ENCODE peak calls at places on chromosomes 11 and 22, in six cellular contexts. P is neural progenitor cell, I is GM23248, C is MM.1S, G is cardiac muscle cell, V is AG04450. Z is an unnamed sample. For H3K9me3, the result is how much of the 10 kb centered on the place peaks cover.

GRCh38 chr11:33835143-33835878 is 56.6 kb downstream of the LMO2 start:
- DNase-seq in P (no peak), I (peak), C (peak), G (peak), V (peak), Z (no peak)

GRCh38 chr11:17703951-17704350 is 15.4 kb upstream of the MYOD1 start:
- DNase-seq in P (no peak), I (peak), C (no peak), G (peak), V (no peak), Z (no peak)

GRCh38 chr11:65539401-65540289 is 14.8 kb downstream of the SCYL1 start:
- DNase-seq in P (peak), I (no peak), C (peak), G (no peak), V (no peak), Z (no peak)

GRCh38 chr22:50657925-50658324 is 14.7 kb upstream of the SHANK3 start:
- DNase-seq in P (no peak), I (no peak), C (no peak), G (no peak), V (no peak), Z (no peak)

GRCh38 chr22:20243545-20244249 is 24.4 kb downstream of the RTN4R start:
- DNase-seq in P (no peak), I (peak), C (no peak), G (peak), V (peak), Z (no peak)

GRCh38 chr11:74650498-74650897 is 58.1 kb downstream of the POLD3 start:
- DNase-seq in P (no peak), I (peak), C (no peak), G (peak), V (peak), Z (no peak)

GRCh38 chr11:78806214-78807004 is 231.7 kb upstream of the NARS2 start:
- DNase-seq in P (no peak), I (no peak), C (no peak), G (no peak), V (no peak), Z (no peak)

GRCh38 chr11:43578346-43579170 is 102.0 kb upstream of the HSD17B12 start:
- DNase-seq in P (no peak), I (peak), C (no peak), G (peak), V (no peak), Z (no peak)

GRCh38 chr11:27485930-27486773 is 13.6 kb upstream of the LGR4 start:
- DNase-seq in P (peak), I (peak), C (peak), G (peak), V (no peak), Z (no peak)

GRCh38 chr11:64935634-64936081 is at the start of gene GPHA2:
- DNase-seq in P (peak), I (peak), C (no peak), G (peak), V (no peak), Z (no peak)

GRCh38 chr11:44785856-44786606 is 59.3 kb downstream of the TSPAN18 start:
- DNase-seq in P (peak), I (no peak), C (no peak), G (no peak), V (no peak), Z (no peak)

GRCh38 chr11:69640260-69640994 is 529 bp upstream of the CCND1 start:
- DNase-seq in P (peak), I (peak), C (peak), G (peak), V (no peak), Z (no peak)

GRCh38 chr11:117823294-117823940 is 1.1 kb downstream of the FXYD2 start:
- DNase-seq in P (peak), I (no peak), C (no peak), G (peak), V (no peak), Z (no peak)

GRCh38 chr22:40417041-40417440 is 46.6 kb downstream of the SGSM3 start:
- DNase-seq in P (no peak), I (no peak), C (no peak), G (no peak), V (no peak), Z (no peak)

GRCh38 chr11:3218483-3219280 is at the start of gene MRGPRG:
- DNase-seq in P (no peak), I (no peak), C (no peak), G (no peak), V (no peak), Z (no peak)

GRCh38 chr11:9142732-9143131 is 51.3 kb upstream of the SCUBE2 start:
- DNase-seq in P (no peak), I (no peak), C (no peak), G (no peak), V (no peak), Z (no peak)

GRCh38 chr22:20228939-20229272 is 39.2 kb downstream of the RTN4R start:
- DNase-seq in P (no peak), I (no peak), C (no peak), G (no peak), V (no peak), Z (no peak)

GRCh38 chr11:827146-827860 is 416 bp upstream of the CRACR2B start:
- DNase-seq in P (peak), I (no peak), C (peak), G (no peak), V (no peak), Z (no peak)

GRCh38 chr11:110031171-110031570 is 62.0 kb upstream of the ZC3H12C start:
- DNase-seq in P (no peak), I (no peak), C (no peak), G (no peak), V (no peak), Z (no peak)

GRCh38 chr11:78415338-78415737 is 2.3 kb downstream of the GAB2 start:
- DNase-seq in P (no peak), I (no peak), C (no peak), G (no peak), V (no peak), Z (no peak)

GRCh38 chr11:6926208-6927029 is at the start of gene ZNF215:
- DNase-seq in P (peak), I (peak), C (peak), G (peak), V (peak), Z (no peak)

GRCh38 chr11:2109541-2110019 is 29.6 kb downstream of the IGF2 start:
- DNase-seq in P (no peak), I (no peak), C (no peak), G (peak), V (no peak), Z (no peak)

GRCh38 chr11:113818426-113818825 is 38.8 kb downstream of the CLDN25 start:
- DNase-seq in P (no peak), I (no peak), C (no peak), G (peak), V (no peak), Z (no peak)

GRCh38 chr11:1345752-1346513 is 36.5 kb upstream of the TOLLIP start:
- DNase-seq in P (no peak), I (no peak), C (no peak), G (no peak), V (no peak), Z (no peak)

GRCh38 chr22:43272301-43272700 is 70.9 kb downstream of the SCUBE1 start:
- DNase-seq in P (no peak), I (no peak), C (no peak), G (peak), V (no peak), Z (no peak)

GRCh38 chr11:68120212-68121066 is 749 bp downstream of the CHKA start:
- DNase-seq in P (peak), I (peak), C (peak), G (peak), V (no peak), Z (no peak)

GRCh38 chr11:13294178-13294577 is 16.6 kb downstream of the BMAL1 start:
- DNase-seq in P (no peak), I (no peak), C (no peak), G (no peak), V (no peak), Z (no peak)

GRCh38 chr22:36733271-36733670 is 29.7 kb upstream of the CACNG2 start:
- DNase-seq in P (no peak), I (no peak), C (no peak), G (no peak), V (no peak), Z (no peak)

GRCh38 chr11:107140988-107141387 is 122.7 kb upstream of the GUCY1A2 start:
- DNase-seq in P (no peak), I (no peak), C (no peak), G (no peak), V (no peak), Z (no peak)

GRCh38 chr11:1271927-1272326 is 37.5 kb downstream of the TOLLIP start:
- DNase-seq in P (no peak), I (no peak), C (no peak), G (no peak), V (no peak), Z (no peak)

GRCh38 chr11:71542856-71543743 is 5.1 kb upstream of the KRTAP5-9 start:
- DNase-seq in P (no peak), I (peak), C (no peak), G (peak), V (no peak), Z (no peak)

GRCh38 chr22:50710886-50711285 is 27.1 kb upstream of the ACR start:
- DNase-seq in P (no peak), I (no peak), C (no peak), G (no peak), V (no peak), Z (no peak)

GRCh38 chr11:60905551-60906113 is 753 bp downstream of the PRPF19 start:
- DNase-seq in P (no peak), I (peak), C (peak), G (peak), V (no peak), Z (no peak)

GRCh38 chr11:94417386-94417987 is 16.3 kb upstream of the GPR83 start:
- DNase-seq in P (peak), I (peak), C (peak), G (peak), V (peak), Z (no peak)

GRCh38 chr11:69508974-69509373 is 27.5 kb downstream of the LINC01488 start:
- DNase-seq in P (no peak), I (no peak), C (no peak), G (peak), V (no peak), Z (no peak)

GRCh38 chr11:121909571-121909970 is 206.4 kb downstream of the BLID start:
- DNase-seq in P (no peak), I (peak), C (no peak), G (no peak), V (no peak), Z (no peak)

GRCh38 chr11:6433998-6434650 is 6.7 kb downstream of the HPX start:
- DNase-seq in P (no peak), I (no peak), C (no peak), G (no peak), V (no peak), Z (no peak)

DNA sequence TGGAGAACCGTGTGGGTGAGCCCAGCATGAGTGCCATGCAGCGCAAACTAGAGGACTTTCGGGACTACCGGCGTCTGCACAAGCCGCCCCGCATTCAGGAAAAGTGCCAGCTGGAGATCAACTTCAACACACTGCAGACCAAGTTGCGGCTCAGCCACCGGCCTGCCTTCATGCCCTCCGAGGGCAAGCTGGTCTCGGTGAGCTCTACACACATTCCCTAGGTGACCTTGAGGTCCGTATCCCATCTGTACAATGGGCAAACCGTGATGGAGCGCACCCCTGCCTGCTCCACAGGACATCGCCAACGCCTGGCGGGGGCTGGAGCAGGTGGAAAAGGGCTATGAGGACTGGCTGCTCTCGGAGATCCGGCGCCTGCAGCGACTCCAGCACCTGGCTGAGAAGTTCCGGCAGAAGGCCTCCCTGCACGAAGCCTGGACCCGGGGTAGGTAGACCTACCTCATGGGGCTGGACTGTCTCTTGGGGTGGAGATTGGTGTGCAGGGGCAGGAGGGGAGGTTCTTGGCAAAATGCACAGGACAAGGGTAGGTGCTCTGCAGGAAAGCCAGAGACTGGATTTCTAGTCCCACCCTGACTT is 10.6 kb downstream of the CTSF start:
- DNase-seq in P (no peak), I (no peak), C (no peak), G (no peak), V (no peak), Z (no peak)
- H3K27ac ChIP-seq in P (no peak), I (no peak), C (no peak), G (no peak), V (no peak), Z (no peak)

GRCh38 chr11:15114501-15115475 is at the start of gene INSC:
- DNase-seq in P (peak), I (peak), C (no peak), G (peak), V (no peak), Z (peak)
- H3K4me3 ChIP-seq in P (peak), I (peak), C (no peak), G (peak), V (peak), Z (peak)

GRCh38 chr22:45131749-45132148 is 32.0 kb upstream of the NUP50 start:
- DNase-seq in P (no peak), I (no peak), C (no peak), G (no peak), V (no peak), Z (no peak)

GRCh38 chr22:45142376-45142775 is 21.3 kb upstream of the NUP50 start:
- DNase-seq in P (peak), I (no peak), C (no peak), G (no peak), V (no peak), Z (no peak)

GRCh38 chr22:45139693-45140092 is 24.0 kb upstream of the NUP50 start:
- DNase-seq in P (no peak), I (no peak), C (no peak), G (no peak), V (no peak), Z (no peak)

GRCh38 chr22:45134313-45134712 is 29.4 kb upstream of the NUP50 start:
- DNase-seq in P (no peak), I (no peak), C (no peak), G (no peak), V (no peak), Z (no peak)

GRCh38 chr22:45136594-45136993 is 27.1 kb upstream of the NUP50 start:
- DNase-seq in P (no peak), I (no peak), C (peak), G (no peak), V (no peak), Z (no peak)
- H3K9me3 ChIP-seq in P (under half), I (under half), C (under half), G (under half), V (under half), Z (under half)

GRCh38 chr11:15965562-15966250 is 390.6 kb downstream of the SOX6 start:
- DNase-seq in P (no peak), I (no peak), C (no peak), G (no peak), V (no peak), Z (no peak)
- H3K27ac ChIP-seq in P (no peak), I (no peak), C (no peak), G (no peak), V (no peak), Z (no peak)